ENCODE peak calls at places on chromosomes 13 and 19, in ten cellular contexts. I, S, K, M, O, B, G, Z, V and C are unnamed samples.

GRCh38 chr13:32837307-32837972 is 178.8 kb upstream of the KL start:
- DNase-seq in I (no peak), S (no peak), K (no peak), M (no peak), O (no peak), B (peak; percentile 23), G (no peak), Z (no peak), V (no peak), C (no peak)

GRCh38 chr19:44539236-44539819 is 9.9 kb upstream of the CEACAM20 start:
- DNase-seq in I (no peak), S (no peak), K (no peak), M (no peak), O (no peak), B (no peak), G (no peak), Z (no peak), V (no peak), C (no peak)

GRCh38 chr19:55601127-55601526 is 1.0 kb downstream of the ZNF524 start:
- DNase-seq in I (no peak), S (no peak), K (no peak), M (no peak), O (no peak), B (no peak), G (no peak), Z (no peak), V (no peak), C (no peak)

GRCh38 chr13:108496364-108497215 is 132.8 kb upstream of the MYO16 start:
- DNase-seq in I (no peak), S (no peak), K (no peak), M (no peak), O (no peak), B (no peak), G (no peak), Z (no peak), V (peak; percentile 12), C (no peak)

GRCh38 chr19:42143341-42144234 is 11.3 kb upstream of the POU2F2 start:
- DNase-seq in I (no peak), S (no peak), K (no peak), M (no peak), O (no peak), B (no peak), G (no peak), Z (peak; percentile 18), V (no peak), C (no peak)

GRCh38 chr13:75693227-75693626 is 57.1 kb downstream of the LMO7 start:
- DNase-seq in I (no peak), S (no peak), K (no peak), M (no peak), O (no peak), B (no peak), G (no peak), Z (no peak), V (no peak), C (no peak)

GRCh38 chr13:21344662-21345176 is 114.4 kb downstream of the ZDHHC20 start:
- DNase-seq in I (no peak), S (no peak), K (no peak), M (no peak), O (no peak), B (no peak), G (no peak), Z (no peak), V (peak; percentile 53), C (no peak)

GRCh38 chr13:45826741-45827140 is 24.8 kb downstream of the SIAH3 start:
- DNase-seq in I (no peak), S (no peak), K (no peak), M (no peak), O (no peak), B (no peak), G (no peak), Z (no peak), V (no peak), C (no peak)

GRCh38 chr13:92362717-92363116 is 863.9 kb upstream of the GPC6 start:
- DNase-seq in I (no peak), S (no peak), K (no peak), M (no peak), O (no peak), B (peak; percentile 64), G (no peak), Z (no peak), V (no peak), C (no peak)

GRCh38 chr19:1507763-1508506 is 4.9 kb downstream of the ADAMTSL5 start:
- DNase-seq in I (peak; percentile 68), S (peak; percentile 94), K (peak; percentile 76), M (peak; percentile 85), O (peak; percentile 72), B (peak; percentile 95), G (peak; percentile 93), Z (peak; percentile 68), V (peak; percentile 95), C (peak; percentile 93)

GRCh38 chr19:38047641-38048040 is 140.6 kb downstream of the SIPA1L3 start:
- DNase-seq in I (no peak), S (no peak), K (no peak), M (no peak), O (no peak), B (no peak), G (no peak), Z (no peak), V (no peak), C (no peak)

GRCh38 chr19:50565984-50566903 is 2.0 kb downstream of the LRRC4B start:
- DNase-seq in I (no peak), S (no peak), K (no peak), M (peak; percentile 30), O (no peak), B (no peak), G (peak; percentile 68), Z (no peak), V (no peak), C (no peak)

GRCh38 chr19:12093777-12094176 is 29.2 kb downstream of the ZNF844 start:
- DNase-seq in I (no peak), S (no peak), K (no peak), M (no peak), O (no peak), B (no peak), G (peak; percentile 61), Z (no peak), V (no peak), C (no peak)

GRCh38 chr13:53126803-53127202 is 98.2 kb downstream of the OLFM4 start:
- DNase-seq in I (no peak), S (no peak), K (no peak), M (no peak), O (no peak), B (no peak), G (no peak), Z (no peak), V (no peak), C (no peak)

GRCh38 chr19:24099829-24100228 is 12.8 kb downstream of the ZNF254 start:
- DNase-seq in I (no peak), S (no peak), K (no peak), M (no peak), O (no peak), B (no peak), G (no peak), Z (no peak), V (no peak), C (no peak)

GRCh38 chr13:38103851-38104250 is 234.3 kb upstream of the TRPC4 start:
- DNase-seq in I (no peak), S (no peak), K (no peak), M (no peak), O (no peak), B (no peak), G (no peak), Z (peak; percentile 53), V (no peak), C (no peak)

GRCh38 chr13:42063105-42063504 is 14.7 kb downstream of the DGKH start:
- DNase-seq in I (no peak), S (no peak), K (no peak), M (no peak), O (no peak), B (no peak), G (no peak), Z (peak; percentile 4), V (no peak), C (no peak)

GRCh38 chr19:33459691-33460090 is 61.9 kb downstream of the PEPD start:
- DNase-seq in I (no peak), S (no peak), K (no peak), M (no peak), O (no peak), B (no peak), G (no peak), Z (no peak), V (no peak), C (no peak)